ENCODE peak calls at places on chromosome 17, in eight cellular contexts. T is H9; I is breast epithelium; H is cardiac fibroblast; S is CD4-positive, alpha-beta T cell; R is sigmoid colon; M is WERI-Rb-1; Y is fibroblast of lung. F is an unnamed sample.

GRCh38 chr17:81393684-81394376 is 1.4 kb upstream of the BAHCC1 start:
- DNase-seq in T (peak; percentile 100), I (peak; percentile 100), H (peak; percentile 100), S (no peak), R (peak; percentile 100), M (peak; percentile 100), Y (peak; percentile 100), F (peak; percentile 100)

GRCh38 chr17:38604479-38605229 is 1.1 kb downstream of the SRCIN1 start:
- DNase-seq in T (peak; percentile 83), I (no peak), H (no peak), S (no peak), R (no peak), M (peak; percentile 39), Y (no peak), F (peak; percentile 58)

GRCh38 chr17:81553018-81553615 is 964 bp upstream of the FAAP100 start:
- DNase-seq in T (peak; percentile 98), I (peak; percentile 67), H (peak; percentile 83), S (peak; percentile 74), R (peak; percentile 81), M (peak; percentile 85), Y (peak; percentile 73), F (peak; percentile 77)

GRCh38 chr17:67751101-67752074 is 33.7 kb downstream of the NOL11 start:
- DNase-seq in T (peak; percentile 76), I (no peak), H (no peak), S (no peak), R (no peak), M (no peak), Y (no peak), F (no peak)

GRCh38 chr17:18324140-18325049 is 9.3 kb downstream of the SMCR8 start:
- DNase-seq in T (no peak), I (no peak), H (no peak), S (no peak), R (peak; percentile 45), M (no peak), Y (no peak), F (no peak)

GRCh38 chr17:19418312-19418992 is 7.4 kb downstream of the RNF112 start:
- DNase-seq in T (peak; percentile 48), I (no peak), H (peak; percentile 81), S (no peak), R (no peak), M (no peak), Y (no peak), F (no peak)

GRCh38 chr17:50330151-50330753 is 15.7 kb upstream of the XYLT2 start:
- DNase-seq in T (no peak), I (no peak), H (no peak), S (no peak), R (no peak), M (no peak), Y (no peak), F (no peak)

GRCh38 chr17:39000021-39000601 is 32.9 kb upstream of the FBXO47 start:
- DNase-seq in T (no peak), I (no peak), H (peak; percentile 48), S (no peak), R (no peak), M (no peak), Y (no peak), F (no peak)

GRCh38 chr17:57915532-57915931 is 39.7 kb downstream of the CUEDC1 start:
- DNase-seq in T (no peak), I (no peak), H (no peak), S (no peak), R (no peak), M (no peak), Y (no peak), F (peak; percentile 38)

GRCh38 chr17:49567104-49567521 is 8.6 kb upstream of the NXPH3 start:
- DNase-seq in T (no peak), I (no peak), H (no peak), S (no peak), R (no peak), M (no peak), Y (no peak), F (no peak)

GRCh38 chr17:19376799-19377198 is 1.5 kb upstream of the MAPK7 start:
- DNase-seq in T (no peak), I (no peak), H (no peak), S (no peak), R (peak; percentile 45), M (no peak), Y (no peak), F (no peak)

GRCh38 chr17:55722742-55723487 is at the start of gene TMEM100:
- DNase-seq in T (no peak), I (no peak), H (peak; percentile 95), S (no peak), R (peak; percentile 87), M (no peak), Y (peak; percentile 82), F (no peak)

GRCh38 chr17:9905902-9906301 is 831 bp upstream of the RCVRN start:
- DNase-seq in T (peak; percentile 79), I (no peak), H (no peak), S (no peak), R (no peak), M (peak; percentile 84), Y (no peak), F (peak; percentile 57)

GRCh38 chr17:72870437-72870985 is 222.0 kb downstream of the SLC39A11 start:
- DNase-seq in T (no peak), I (no peak), H (no peak), S (no peak), R (no peak), M (no peak), Y (no peak), F (no peak)

GRCh38 chr17:28897769-28898259 is 281 bp upstream of the FLOT2 start:
- DNase-seq in T (no peak), I (no peak), H (no peak), S (no peak), R (peak; percentile 79), M (no peak), Y (no peak), F (no peak)

GRCh38 chr17:61316633-61317032 is 83.0 kb upstream of the TBX2 start:
- DNase-seq in T (no peak), I (no peak), H (no peak), S (no peak), R (no peak), M (no peak), Y (no peak), F (no peak)

GRCh38 chr17:61313515-61314326 is 85.9 kb upstream of the TBX2 start:
- DNase-seq in T (no peak), I (no peak), H (no peak), S (no peak), R (no peak), M (no peak), Y (no peak), F (no peak)

GRCh38 chr17:61312406-61313295 is 87.0 kb upstream of the TBX2 start:
- DNase-seq in T (no peak), I (no peak), H (no peak), S (no peak), R (no peak), M (no peak), Y (no peak), F (no peak)

GRCh38 chr17:61317779-61318178 is 81.9 kb upstream of the TBX2 start:
- DNase-seq in T (peak; percentile 59), I (no peak), H (no peak), S (no peak), R (no peak), M (peak; percentile 51), Y (no peak), F (no peak)

DNA sequence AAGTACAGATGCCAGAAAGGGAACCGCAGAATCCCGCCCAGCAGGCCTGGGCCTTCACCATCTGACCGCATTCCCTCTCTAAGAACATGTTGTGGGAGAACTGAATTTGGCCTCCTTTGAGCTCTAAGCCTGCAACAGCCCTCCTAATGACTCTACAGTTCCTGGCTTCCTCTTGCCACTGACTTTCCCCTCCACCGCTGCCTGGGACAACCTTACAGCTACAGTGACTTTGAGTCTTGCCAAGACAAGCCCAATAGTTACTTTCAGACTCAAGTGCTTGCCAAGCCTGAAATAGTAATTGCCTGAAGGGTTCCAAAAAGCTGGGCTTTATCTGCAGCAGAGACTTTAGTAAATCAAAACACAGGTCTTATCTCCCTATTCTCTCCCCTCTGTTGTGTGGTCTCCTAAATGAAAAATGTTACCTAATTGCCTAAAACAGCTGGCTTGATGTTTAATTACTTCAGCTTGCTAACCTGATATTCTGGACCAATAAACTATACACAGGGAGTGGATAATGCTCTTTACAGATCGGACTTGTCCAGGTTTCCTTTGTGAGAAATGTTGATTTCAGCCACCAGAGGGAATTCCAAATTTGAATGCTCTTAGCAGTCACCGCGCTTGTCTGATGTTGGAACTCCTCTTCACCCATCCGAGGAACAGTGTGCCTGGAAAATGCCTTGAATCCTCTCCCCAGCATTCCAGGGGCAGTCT is 85.1 kb upstream of the TBX2 start:
- DNase-seq in T (no peak), I (peak; percentile 73), H (peak; percentile 65), S (no peak), R (no peak), M (no peak), Y (peak; percentile 90), F (no peak)
- TF ChIP-seq CTCF in T (no peak), I (no peak), H (peak; percentile 31), S (no peak), R (no peak), M (no peak), Y (peak; percentile 39), F (no peak)

GRCh38 chr17:15377200-15377599 is 35.8 kb upstream of the TEKT3 start:
- DNase-seq in T (no peak), I (no peak), H (peak; percentile 81), S (no peak), R (no peak), M (no peak), Y (peak; percentile 51), F (no peak)
- TF ChIP-seq CTCF in T (no peak), I (no peak), H (peak; percentile 2), S (no peak), R (no peak), M (no peak), Y (no peak), F (no peak)

GRCh38 chr17:21286771-21287702 is 2.5 kb downstream of the MAP2K3 start:
- DNase-seq in T (no peak), I (no peak), H (no peak), S (no peak), R (no peak), M (no peak), Y (no peak), F (no peak)
- TF ChIP-seq CTCF in T (no peak), I (no peak), H (no peak), S (no peak), R (no peak), M (no peak), Y (no peak), F (no peak)

GRCh38 chr17:7841309-7841621 is 7.2 kb downstream of the KDM6B start:
- DNase-seq in T (no peak), I (no peak), H (no peak), S (no peak), R (no peak), M (no peak), Y (no peak), F (no peak)

GRCh38 chr17:7842950-7843535 is 9.0 kb downstream of the KDM6B start:
- DNase-seq in T (peak; percentile 74), I (peak; percentile 60), H (peak; percentile 97), S (no peak), R (peak; percentile 92), M (no peak), Y (peak; percentile 86), F (no peak)

GRCh38 chr17:7840875-7841274 is 6.9 kb downstream of the KDM6B start:
- DNase-seq in T (no peak), I (no peak), H (no peak), S (no peak), R (no peak), M (no peak), Y (no peak), F (no peak)

GRCh38 chr17:7842380-7842949 is 8.4 kb downstream of the KDM6B start:
- DNase-seq in T (no peak), I (peak; percentile 71), H (peak; percentile 97), S (peak; percentile 84), R (peak; percentile 85), M (no peak), Y (peak; percentile 83), F (no peak)

GRCh38 chr17:7841622-7842379 is 7.8 kb downstream of the KDM6B start:
- DNase-seq in T (peak; percentile 96), I (peak; percentile 87), H (peak; percentile 93), S (peak; percentile 96), R (peak; percentile 97), M (peak; percentile 94), Y (peak; percentile 91), F (peak; percentile 96)
- TF ChIP-seq CTCF in T (no peak), I (no peak), H (no peak), S (peak; percentile 26), R (peak; percentile 20), M (peak; percentile 19), Y (no peak), F (no peak)

F was measured in nephron progenitor cell.